ENCODE peak calls at places on chromosomes 12 and 14, in nine cellular contexts. One of them, this sample, is unnamed.

GRCh38 chr12:118375348-118375747 is 1.0 kb upstream of the SUDS3 start:
- DNase-seq in IMR-90: no peak
- DNase-seq in tibial nerve: no peak
- DNase-seq in HepG2: no peak
- DNase-seq in uterus: no peak
- DNase-seq in heart left ventricle: no peak
- DNase-seq in H1: peak
- DNase-seq in testis: no peak
- DNase-seq in adrenal gland: no peak
- DNase-seq in this sample: no peak

GRCh38 chr12:114508529-114509129 is 102.7 kb upstream of the TBX5 start:
- DNase-seq in H1: peak
- DNase-seq in uterus: peak
- DNase-seq in heart left ventricle: peak
- DNase-seq in adrenal gland: peak
- DNase-seq in IMR-90: peak
- DNase-seq in tibial nerve: peak
- DNase-seq in testis: peak
- DNase-seq in HepG2: peak
- DNase-seq in this sample: peak

GRCh38 chr12:92378682-92379479 is 233.2 kb upstream of the BTG1 start:
- DNase-seq in IMR-90: no peak
- DNase-seq in H1: no peak
- DNase-seq in testis: no peak
- DNase-seq in tibial nerve: no peak
- DNase-seq in uterus: no peak
- DNase-seq in heart left ventricle: no peak
- DNase-seq in adrenal gland: no peak
- DNase-seq in HepG2: no peak
- DNase-seq in this sample: no peak

GRCh38 chr12:21558100-21558679 is 32.1 kb downstream of the SPX start:
- DNase-seq in heart left ventricle: no peak
- DNase-seq in H1: no peak
- DNase-seq in adrenal gland: no peak
- DNase-seq in testis: no peak
- DNase-seq in IMR-90: no peak
- DNase-seq in HepG2: no peak
- DNase-seq in uterus: no peak
- DNase-seq in tibial nerve: no peak
- DNase-seq in this sample: no peak

GRCh38 chr14:102138935-102139247 is 806 bp upstream of the WDR20 start:
- DNase-seq in adrenal gland: peak
- DNase-seq in HepG2: no peak
- DNase-seq in IMR-90: no peak
- DNase-seq in testis: no peak
- DNase-seq in uterus: no peak
- DNase-seq in heart left ventricle: no peak
- DNase-seq in tibial nerve: no peak
- DNase-seq in H1: no peak
- DNase-seq in this sample: no peak

GRCh38 chr14:105878125-105878524 is 351.7 kb downstream of the TMEM121 start:
- DNase-seq in HepG2: no peak
- DNase-seq in adrenal gland: no peak
- DNase-seq in testis: no peak
- DNase-seq in uterus: no peak
- DNase-seq in tibial nerve: no peak
- DNase-seq in heart left ventricle: peak
- DNase-seq in IMR-90: no peak
- DNase-seq in H1: no peak
- DNase-seq in this sample: no peak

GRCh38 chr12:19220205-19220604 is 90.7 kb downstream of the PLEKHA5 start:
- DNase-seq in HepG2: no peak
- DNase-seq in heart left ventricle: no peak
- DNase-seq in adrenal gland: peak
- DNase-seq in tibial nerve: no peak
- DNase-seq in H1: no peak
- DNase-seq in testis: no peak
- DNase-seq in IMR-90: peak
- DNase-seq in uterus: no peak
- DNase-seq in this sample: no peak

GRCh38 chr14:103916636-103917262 is 11.5 kb upstream of the TDRD9 start:
- DNase-seq in adrenal gland: peak
- DNase-seq in heart left ventricle: no peak
- DNase-seq in testis: no peak
- DNase-seq in IMR-90: no peak
- DNase-seq in tibial nerve: no peak
- DNase-seq in HepG2: no peak
- DNase-seq in H1: no peak
- DNase-seq in uterus: peak
- DNase-seq in this sample: no peak

GRCh38 chr12:127712561-127712960 is 554.4 kb upstream of the TMEM132C start:
- DNase-seq in heart left ventricle: no peak
- DNase-seq in testis: no peak
- DNase-seq in H1: no peak
- DNase-seq in adrenal gland: no peak
- DNase-seq in tibial nerve: no peak
- DNase-seq in IMR-90: no peak
- DNase-seq in uterus: no peak
- DNase-seq in HepG2: no peak
- DNase-seq in this sample: no peak

GRCh38 chr14:103514596-103515421 is 7.8 kb downstream of the CKB start:
- DNase-seq in HepG2: no peak
- DNase-seq in testis: no peak
- DNase-seq in tibial nerve: no peak
- DNase-seq in adrenal gland: no peak
- DNase-seq in IMR-90: no peak
- DNase-seq in uterus: no peak
- DNase-seq in H1: no peak
- DNase-seq in heart left ventricle: no peak
- DNase-seq in this sample: no peak

GRCh38 chr12:79725987-79726386 is 35.2 kb upstream of the PAWR start:
- DNase-seq in heart left ventricle: no peak
- DNase-seq in adrenal gland: no peak
- DNase-seq in H1: no peak
- DNase-seq in IMR-90: peak
- DNase-seq in HepG2: no peak
- DNase-seq in tibial nerve: no peak
- DNase-seq in testis: no peak
- DNase-seq in uterus: no peak
- DNase-seq in this sample: no peak

GRCh38 chr12:116982721-116983502 is 72.2 kb downstream of the FBXW8 start:
- DNase-seq in heart left ventricle: no peak
- DNase-seq in adrenal gland: no peak
- DNase-seq in HepG2: no peak
- DNase-seq in IMR-90: peak
- DNase-seq in uterus: no peak
- DNase-seq in tibial nerve: no peak
- DNase-seq in H1: no peak
- DNase-seq in testis: no peak
- DNase-seq in this sample: no peak

GRCh38 chr12:33116284-33116683 is 219.7 kb upstream of the PKP2 start:
- DNase-seq in tibial nerve: no peak
- DNase-seq in uterus: no peak
- DNase-seq in heart left ventricle: no peak
- DNase-seq in H1: no peak
- DNase-seq in HepG2: no peak
- DNase-seq in adrenal gland: no peak
- DNase-seq in IMR-90: no peak
- DNase-seq in testis: no peak
- DNase-seq in this sample: no peak

GRCh38 chr14:68820536-68820935 is 27.7 kb upstream of the ZFP36L1 start:
- DNase-seq in tibial nerve: no peak
- DNase-seq in uterus: no peak
- DNase-seq in testis: no peak
- DNase-seq in HepG2: no peak
- DNase-seq in H1: no peak
- DNase-seq in adrenal gland: no peak
- DNase-seq in IMR-90: no peak
- DNase-seq in heart left ventricle: no peak
- DNase-seq in this sample: no peak

GRCh38 chr14:91409991-91410401 is 7.6 kb downstream of the CCDC88C start:
- DNase-seq in tibial nerve: no peak
- DNase-seq in adrenal gland: no peak
- DNase-seq in HepG2: no peak
- DNase-seq in IMR-90: no peak
- DNase-seq in uterus: no peak
- DNase-seq in H1: no peak
- DNase-seq in testis: no peak
- DNase-seq in heart left ventricle: no peak
- DNase-seq in this sample: no peak

GRCh38 chr12:13941258-13942249 is 39.8 kb downstream of the GRIN2B start:
- DNase-seq in uterus: no peak
- DNase-seq in adrenal gland: peak
- DNase-seq in H1: peak
- DNase-seq in heart left ventricle: peak
- DNase-seq in testis: peak
- DNase-seq in HepG2: peak
- DNase-seq in tibial nerve: peak
- DNase-seq in IMR-90: peak
- DNase-seq in this sample: no peak

GRCh38 chr12:505221-505620 is 45.5 kb downstream of the B4GALNT3 start:
- DNase-seq in uterus: no peak
- DNase-seq in adrenal gland: no peak
- DNase-seq in heart left ventricle: no peak
- DNase-seq in IMR-90: no peak
- DNase-seq in tibial nerve: no peak
- DNase-seq in H1: no peak
- DNase-seq in testis: no peak
- DNase-seq in HepG2: no peak
- DNase-seq in this sample: no peak

GRCh38 chr12:6664902-6665301 is 2.0 kb upstream of the ING4 start:
- DNase-seq in adrenal gland: no peak
- DNase-seq in HepG2: no peak
- DNase-seq in heart left ventricle: no peak
- DNase-seq in uterus: no peak
- DNase-seq in tibial nerve: no peak
- DNase-seq in H1: no peak
- DNase-seq in testis: no peak
- DNase-seq in IMR-90: no peak
- DNase-seq in this sample: no peak

GRCh38 chr12:6667559-6668210 is 4.8 kb upstream of the ING4 start:
- DNase-seq in tibial nerve: no peak
- DNase-seq in testis: no peak
- DNase-seq in HepG2: no peak
- DNase-seq in heart left ventricle: no peak
- DNase-seq in IMR-90: no peak
- DNase-seq in adrenal gland: no peak
- DNase-seq in H1: no peak
- DNase-seq in uterus: no peak
- DNase-seq in this sample: no peak

GRCh38 chr12:6666211-6666610 is 3.3 kb upstream of the ING4 start:
- DNase-seq in IMR-90: no peak
- DNase-seq in adrenal gland: no peak
- DNase-seq in H1: no peak
- DNase-seq in testis: no peak
- DNase-seq in HepG2: no peak
- DNase-seq in uterus: no peak
- DNase-seq in tibial nerve: no peak
- DNase-seq in heart left ventricle: no peak
- DNase-seq in this sample: no peak

GRCh38 chr12:6662602-6662905 is 365 bp downstream of the ING4 start:
- DNase-seq in adrenal gland: no peak
- DNase-seq in tibial nerve: no peak
- DNase-seq in heart left ventricle: no peak
- DNase-seq in testis: no peak
- DNase-seq in IMR-90: no peak
- DNase-seq in uterus: no peak
- DNase-seq in HepG2: no peak
- DNase-seq in H1: no peak
- DNase-seq in this sample: no peak

GRCh38 chr12:6662906-6663742 is at the start of gene ING4:
- DNase-seq in IMR-90: peak
- DNase-seq in uterus: peak
- DNase-seq in tibial nerve: peak
- DNase-seq in HepG2: peak
- DNase-seq in adrenal gland: peak
- DNase-seq in H1: peak
- DNase-seq in heart left ventricle: peak
- DNase-seq in testis: peak
- DNase-seq in this sample: peak
- TF ChIP-seq POLR2A in IMR-90: peak
- TF ChIP-seq POLR2A in uterus: peak
- TF ChIP-seq POLR2A in tibial nerve: no peak
- TF ChIP-seq POLR2A in HepG2: peak
- TF ChIP-seq POLR2A in adrenal gland: no peak
- TF ChIP-seq POLR2A in H1: no peak
- TF ChIP-seq POLR2A in heart left ventricle: no peak
- TF ChIP-seq POLR2A in testis: no peak
- TF ChIP-seq POLR2A in this sample: no peak

GRCh38 chr12:25322918-25323773 is 72.4 kb upstream of the KRAS start:
- DNase-seq in testis: peak
- DNase-seq in uterus: no peak
- DNase-seq in IMR-90: peak
- DNase-seq in tibial nerve: no peak
- DNase-seq in HepG2: no peak
- DNase-seq in H1: no peak
- DNase-seq in heart left ventricle: no peak
- DNase-seq in adrenal gland: no peak
- DNase-seq in this sample: no peak
- H3K4me3 ChIP-seq in testis: no peak
- H3K4me3 ChIP-seq in uterus: no peak
- H3K4me3 ChIP-seq in IMR-90: no peak
- H3K4me3 ChIP-seq in tibial nerve: no peak
- H3K4me3 ChIP-seq in HepG2: no peak
- H3K4me3 ChIP-seq in H1: no peak
- H3K4me3 ChIP-seq in heart left ventricle: no peak
- H3K4me3 ChIP-seq in adrenal gland: no peak
- H3K4me3 ChIP-seq in this sample: no peak

GRCh38 chr14:100874051-100874410 is 29.5 kb downstream of the RTL1 start:
- DNase-seq in adrenal gland: no peak
- DNase-seq in testis: no peak
- DNase-seq in HepG2: no peak
- DNase-seq in IMR-90: no peak
- DNase-seq in tibial nerve: no peak
- DNase-seq in uterus: no peak
- DNase-seq in H1: no peak
- DNase-seq in heart left ventricle: no peak
- DNase-seq in this sample: no peak
- TF ChIP-seq CTCF in adrenal gland: no peak
- TF ChIP-seq CTCF in testis: no peak
- TF ChIP-seq CTCF in HepG2: no peak
- TF ChIP-seq CTCF in IMR-90: no peak
- TF ChIP-seq CTCF in tibial nerve: no peak
- TF ChIP-seq CTCF in uterus: no peak
- TF ChIP-seq CTCF in H1: no peak
- TF ChIP-seq CTCF in heart left ventricle: no peak
- TF ChIP-seq CTCF in this sample: no peak

DNA sequence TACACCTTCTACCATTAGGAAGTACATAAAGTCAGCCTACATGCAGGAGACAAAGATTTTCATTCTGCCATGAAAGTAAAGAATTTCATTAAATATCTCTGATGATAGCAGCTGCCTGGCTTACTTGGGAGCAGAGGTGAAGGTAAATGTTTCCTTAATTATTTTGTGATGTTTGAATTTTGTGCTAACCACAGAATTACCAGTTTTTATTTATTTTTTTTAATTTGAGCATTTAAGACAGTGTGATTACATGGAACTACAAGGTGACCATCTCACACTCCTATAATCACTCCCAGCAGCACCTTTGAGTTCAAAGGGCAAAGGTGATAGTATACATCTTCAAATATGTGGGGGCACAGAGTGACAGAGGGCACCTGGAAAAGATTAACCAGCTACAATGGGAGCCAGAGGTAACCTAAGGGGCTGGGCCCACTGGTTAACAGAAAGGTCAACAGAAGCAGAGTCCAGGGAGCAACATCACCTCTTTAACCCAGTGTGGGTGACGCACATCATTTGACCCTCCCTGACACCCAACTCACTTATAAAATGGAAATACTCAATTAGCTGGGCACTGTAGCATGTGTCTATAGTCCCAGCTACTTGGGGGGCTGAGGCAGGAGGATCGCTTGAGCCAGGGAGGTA is 65.0 kb downstream of the GCH1 start:
- DNase-seq in heart left ventricle: no peak
- DNase-seq in testis: no peak
- DNase-seq in adrenal gland: no peak
- DNase-seq in H1: no peak
- DNase-seq in tibial nerve: no peak
- DNase-seq in HepG2: peak
- DNase-seq in IMR-90: no peak
- DNase-seq in uterus: no peak
- DNase-seq in this sample: no peak
- TF ChIP-seq POLR2A in heart left ventricle: no peak
- TF ChIP-seq POLR2A in testis: no peak
- TF ChIP-seq POLR2A in adrenal gland: no peak
- TF ChIP-seq POLR2A in H1: no peak
- TF ChIP-seq POLR2A in tibial nerve: no peak
- TF ChIP-seq POLR2A in HepG2: peak
- TF ChIP-seq POLR2A in IMR-90: no peak
- TF ChIP-seq POLR2A in uterus: no peak
- TF ChIP-seq POLR2A in this sample: no peak

This sample was measured in lower leg skin.